ENCODE peak calls at places on chromosomes 7 and 10, in eight cellular contexts. A is T-helper 9 cell; M is HFF-Myc; Q is stimulated activated effector memory CD8-positive, alpha-beta T cell treated with anti-CD3 and anti-CD28 coated beads, Interleukin-12 subunit alpha, Interleukin-12 subunit beta, amount 100 ng/mL, for 72 hours; I is HT1080; H is activated T-helper 9 cell treated with anti-CD3 and anti-CD28 coated beads, Interleukin-2, amount 50 U/mL, for 16 hours; K is thoracic aorta; N is NAMALWA. L is an unnamed sample.

GRCh38 chr7:156437021-156437614 is 203.5 kb upstream of the RNF32 start:
- DNase-seq in K (no peak), N (no peak), Q (no peak), M (no peak), H (no peak), I (no peak), A (no peak), L (no peak)

GRCh38 chr7:158350166-158350900 is 237.3 kb downstream of the PTPRN2 start:
- DNase-seq in K (no peak), A (no peak), H (no peak), N (no peak), M (no peak), Q (no peak), I (no peak), L (no peak)

GRCh38 chr7:8251195-8251594 is 10.8 kb downstream of the ICA1 start:
- DNase-seq in H (no peak), K (no peak), A (no peak), N (no peak), Q (no peak), I (no peak), M (no peak), L (peak; percentile 21)

GRCh38 chr7:33760834-33761233 is 144.5 kb upstream of the BMPER start:
- DNase-seq in A (no peak), Q (no peak), N (no peak), H (no peak), I (peak; percentile 16), K (no peak), M (no peak), L (no peak)

GRCh38 chr10:44300666-44301649 is 83.9 kb downstream of the CXCL12 start:
- DNase-seq in K (no peak), H (no peak), N (no peak), Q (no peak), M (peak; percentile 82), A (no peak), I (peak; percentile 94), L (peak; percentile 71)

GRCh38 chr7:33970566-33970965 is 65.2 kb downstream of the BMPER start:
- DNase-seq in I (no peak), N (no peak), K (no peak), M (no peak), Q (no peak), A (no peak), H (no peak), L (no peak)

GRCh38 chr7:28354601-28355062 is 57.7 kb upstream of the CREB5 start:
- DNase-seq in Q (no peak), K (no peak), H (no peak), M (peak; percentile 98), I (peak; percentile 95), N (no peak), A (no peak), L (peak; percentile 95)

GRCh38 chr7:106073701-106074100 is 38.4 kb downstream of the SYPL1 start:
- DNase-seq in A (no peak), I (no peak), N (peak; percentile 50), K (no peak), H (no peak), M (no peak), Q (no peak), L (no peak)